ENCODE peak calls at places on chromosomes 11 and 22, in eight cellular contexts. Z, F, C, D, R, N, B and V are unnamed samples.

GRCh38 chr22:19942071-19942885 is 660 bp upstream of the TXNRD2 start:
- DNase-seq in Z (peak), F (peak), C (peak), D (peak), R (no peak), N (peak), B (peak), V (peak)

GRCh38 chr11:130827697-130828377 is 88.4 kb downstream of the SNX19 start:
- DNase-seq in Z (peak), F (no peak), C (peak), D (peak), R (peak), N (peak), B (peak), V (peak)

GRCh38 chr22:24803064-24803542 is 2.9 kb upstream of the SGSM1 start:
- DNase-seq in Z (peak), F (peak), C (no peak), D (peak), R (peak), N (peak), B (no peak), V (peak)

GRCh38 chr11:13955971-13956421 is 6.5 kb upstream of the SPON1 start:
- DNase-seq in Z (peak), F (no peak), C (peak), D (peak), R (peak), N (peak), B (no peak), V (peak)

GRCh38 chr11:67354314-67355022 is 1.1 kb upstream of the POLD4 start:
- DNase-seq in Z (peak), F (no peak), C (peak), D (peak), R (peak), N (peak), B (peak), V (peak)

GRCh38 chr11:134730596-134731538 is 318.8 kb upstream of the B3GAT1 start:
- DNase-seq in Z (no peak), F (no peak), C (no peak), D (no peak), R (no peak), N (no peak), B (no peak), V (no peak)

GRCh38 chr11:126704144-126704543 is 296.4 kb downstream of the KIRREL3 start:
- DNase-seq in Z (no peak), F (no peak), C (no peak), D (no peak), R (no peak), N (no peak), B (no peak), V (no peak)

GRCh38 chr22:41364955-41365354 is 16.8 kb upstream of the TEF start:
- DNase-seq in Z (no peak), F (no peak), C (no peak), D (no peak), R (no peak), N (no peak), B (no peak), V (no peak)

GRCh38 chr11:60936467-60937143 is 12.3 kb downstream of the TMEM132A start:
- DNase-seq in Z (no peak), F (peak), C (no peak), D (no peak), R (no peak), N (no peak), B (no peak), V (no peak)

GRCh38 chr11:120133216-120134105 is 4.5 kb downstream of the TRIM29 start:
- DNase-seq in Z (no peak), F (peak), C (peak), D (no peak), R (no peak), N (no peak), B (peak), V (no peak)

GRCh38 chr11:47257518-47258316 is at the start of gene NR1H3:
- DNase-seq in Z (peak), F (peak), C (peak), D (peak), R (peak), N (peak), B (peak), V (peak)

GRCh38 chr22:21641795-21642583 is at the start of gene SDF2L1:
- DNase-seq in Z (peak), F (peak), C (peak), D (peak), R (peak), N (peak), B (peak), V (peak)

GRCh38 chr22:21640810-21641209 is 1.3 kb upstream of the SDF2L1 start:
- DNase-seq in Z (no peak), F (no peak), C (no peak), D (no peak), R (no peak), N (no peak), B (no peak), V (no peak)

GRCh38 chr22:21639359-21639758 is 2.7 kb upstream of the SDF2L1 start:
- DNase-seq in Z (no peak), F (no peak), C (no peak), D (no peak), R (no peak), N (no peak), B (no peak), V (no peak)

GRCh38 chr22:21642584-21643448 is 714 bp downstream of the SDF2L1 start:
- DNase-seq in Z (peak), F (peak), C (no peak), D (peak), R (peak), N (peak), B (peak), V (peak)

GRCh38 chr22:21641417-21641794 is 696 bp upstream of the SDF2L1 start:
- DNase-seq in Z (peak), F (peak), C (no peak), D (peak), R (peak), N (peak), B (peak), V (no peak)
- TF ChIP-seq CTCF in Z (peak), F (peak), C (peak), D (peak), R (peak), N (peak), B (peak), V (peak)

GRCh38 chr11:123558536-123559315 is 95.7 kb downstream of the SCN3B start:
- DNase-seq in Z (no peak), F (no peak), C (no peak), D (no peak), R (no peak), N (no peak), B (no peak), V (no peak)

GRCh38 chr11:123561046-123561781 is 93.2 kb downstream of the SCN3B start:
- DNase-seq in Z (no peak), F (no peak), C (peak), D (peak), R (peak), N (peak), B (no peak), V (no peak)

GRCh38 chr11:123559418-123559817 is 95.0 kb downstream of the SCN3B start:
- DNase-seq in Z (no peak), F (no peak), C (no peak), D (no peak), R (no peak), N (peak), B (no peak), V (no peak)

GRCh38 chr11:123562166-123562565 is 92.3 kb downstream of the SCN3B start:
- DNase-seq in Z (no peak), F (no peak), C (peak), D (no peak), R (no peak), N (no peak), B (no peak), V (no peak)

GRCh38 chr11:123560001-123560400 is 94.4 kb downstream of the SCN3B start:
- DNase-seq in Z (no peak), F (peak), C (peak), D (peak), R (no peak), N (peak), B (peak), V (peak)
- TF ChIP-seq CTCF in Z (no peak), F (no peak), C (no peak), D (no peak), R (no peak), N (no peak), B (no peak), V (no peak)

GRCh38 chr22:44968736-44969135 is 41.1 kb downstream of the PHF21B start:
- DNase-seq in Z (peak), F (no peak), C (no peak), D (no peak), R (no peak), N (no peak), B (no peak), V (no peak)
- TF ChIP-seq CTCF in Z (peak), F (no peak), C (no peak), D (no peak), R (no peak), N (no peak), B (no peak), V (no peak)

GRCh38 chr11:122756417-122756816 is 81.9 kb upstream of the CRTAM start:
- DNase-seq in Z (no peak), F (peak), C (peak), D (no peak), R (no peak), N (no peak), B (no peak), V (peak)
- TF ChIP-seq CTCF in Z (no peak), F (peak), C (no peak), D (peak), R (peak), N (peak), B (no peak), V (peak)

DNA sequence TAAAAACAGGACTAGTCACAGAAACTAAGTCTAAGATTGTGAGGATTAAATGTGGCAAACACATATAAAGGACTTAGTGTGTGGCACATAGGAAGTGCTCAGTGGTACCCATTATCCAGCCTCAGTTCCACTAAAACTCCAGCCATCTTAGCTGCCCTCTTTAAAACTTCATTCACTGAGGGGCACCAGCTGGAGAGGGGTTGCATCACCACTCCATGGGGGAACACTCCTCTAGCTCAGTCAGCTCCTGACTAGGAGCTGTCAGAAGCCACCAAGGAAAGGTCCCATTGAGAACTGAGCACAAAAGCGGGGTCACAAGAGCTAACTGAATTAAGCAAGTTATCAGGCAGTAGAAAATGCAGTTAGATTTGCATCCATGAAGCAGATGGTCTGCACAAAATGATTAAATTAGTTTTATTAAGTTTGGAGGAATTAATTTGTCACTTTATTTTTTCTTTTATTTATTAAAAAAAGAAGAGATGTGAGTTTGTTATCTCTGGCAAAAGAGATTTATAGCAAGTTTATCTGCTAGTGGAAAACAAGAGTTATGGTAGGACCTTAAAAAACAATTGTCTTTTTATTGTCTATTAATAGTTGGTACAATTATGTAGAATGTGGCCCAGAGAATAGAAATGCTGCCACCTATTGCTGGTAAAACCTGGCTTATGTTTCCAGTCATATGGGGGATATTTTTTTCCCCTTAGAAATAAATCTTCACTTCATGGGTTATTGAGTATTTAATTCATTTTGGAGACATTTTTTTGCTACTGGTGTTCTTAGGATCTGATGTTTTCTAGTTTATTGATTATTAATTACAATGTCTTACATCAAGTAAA is 95.7 kb downstream of the NAV2 start:
- DNase-seq in Z (no peak), F (no peak), C (no peak), D (no peak), R (no peak), N (no peak), B (no peak), V (no peak)
- TF ChIP-seq CTCF in Z (peak), F (no peak), C (no peak), D (peak), R (no peak), N (no peak), B (no peak), V (peak)